ENCODE peak calls at places on chromosomes 11 and 22, in nine cellular contexts. U is Caco-2, T is kidney, F is GM23338, N is Panc1, M is AG04449, L is HL-60, D is thoracic aorta, S is endodermal cell. P is an unnamed sample.

GRCh38 chr11:6210274-6210955 is 5.1 kb downstream of the C11orf42 start:
- DNase-seq in U (no peak), T (no peak), F (no peak), N (no peak), M (peak), L (no peak), D (no peak), S (no peak), P (no peak)

GRCh38 chr22:29511126-29511854 is 31.3 kb downstream of the NEFH start:
- DNase-seq in U (no peak), T (no peak), F (no peak), N (no peak), M (no peak), L (no peak), D (no peak), S (no peak), P (no peak)

GRCh38 chr11:58685973-58686720 is 45.6 kb downstream of the GLYAT start:
- DNase-seq in U (no peak), T (no peak), F (no peak), N (no peak), M (no peak), L (no peak), D (no peak), S (no peak), P (no peak)

GRCh38 chr11:113697075-113697474 is 9.0 kb downstream of the TMPRSS5 start:
- DNase-seq in U (no peak), T (no peak), F (no peak), N (no peak), M (no peak), L (no peak), D (no peak), S (no peak), P (no peak)

GRCh38 chr11:27347949-27348879 is 14.8 kb downstream of the CCDC34 start:
- DNase-seq in U (no peak), T (no peak), F (peak), N (no peak), M (no peak), L (no peak), D (no peak), S (no peak), P (no peak)

GRCh38 chr22:42072606-42073330 is 1.3 kb upstream of the PHETA2 start:
- DNase-seq in U (peak), T (no peak), F (no peak), N (no peak), M (no peak), L (no peak), D (no peak), S (no peak), P (no peak)

GRCh38 chr22:21937041-21937820 is 15.4 kb downstream of the PPM1F start:
- DNase-seq in U (no peak), T (no peak), F (no peak), N (no peak), M (no peak), L (peak), D (no peak), S (no peak), P (no peak)

GRCh38 chr22:37030560-37031281 is 11.2 kb downstream of the MPST start:
- DNase-seq in U (no peak), T (peak), F (no peak), N (no peak), M (no peak), L (no peak), D (no peak), S (peak), P (no peak)

GRCh38 chr11:110469101-110469500 is 39.4 kb downstream of the FDX1 start:
- DNase-seq in U (no peak), T (no peak), F (no peak), N (no peak), M (no peak), L (no peak), D (no peak), S (no peak), P (no peak)

GRCh38 chr22:19178065-19178658 is 374 bp downstream of the SLC25A1 start:
- DNase-seq in U (peak), T (peak), F (peak), N (no peak), M (no peak), L (peak), D (no peak), S (peak), P (no peak)

GRCh38 chr11:71499125-71499524 is 27.9 kb upstream of the KRTAP5-7 start:
- DNase-seq in U (no peak), T (no peak), F (no peak), N (no peak), M (no peak), L (peak), D (no peak), S (no peak), P (no peak)

GRCh38 chr11:118607401-118608267 is at the start of gene PHLDB1:
- DNase-seq in U (peak), T (peak), F (peak), N (no peak), M (no peak), L (peak), D (no peak), S (peak), P (no peak)

GRCh38 chr11:218815-219593 is 11.5 kb downstream of the RIC8A start:
- DNase-seq in U (no peak), T (no peak), F (no peak), N (no peak), M (no peak), L (no peak), D (no peak), S (peak), P (no peak)

GRCh38 chr11:23310276-23310675 is 450.0 kb upstream of the CCDC179 start:
- DNase-seq in U (no peak), T (no peak), F (no peak), N (no peak), M (no peak), L (no peak), D (no peak), S (no peak), P (no peak)

GRCh38 chr22:27997538-27997937 is 78.5 kb upstream of the PITPNB start:
- DNase-seq in U (no peak), T (peak), F (no peak), N (no peak), M (no peak), L (no peak), D (no peak), S (no peak), P (no peak)

GRCh38 chr22:30326704-30327362 is at the start of gene TBC1D10A:
- DNase-seq in U (peak), T (peak), F (peak), N (no peak), M (no peak), L (peak), D (peak), S (peak), P (no peak)

DNA sequence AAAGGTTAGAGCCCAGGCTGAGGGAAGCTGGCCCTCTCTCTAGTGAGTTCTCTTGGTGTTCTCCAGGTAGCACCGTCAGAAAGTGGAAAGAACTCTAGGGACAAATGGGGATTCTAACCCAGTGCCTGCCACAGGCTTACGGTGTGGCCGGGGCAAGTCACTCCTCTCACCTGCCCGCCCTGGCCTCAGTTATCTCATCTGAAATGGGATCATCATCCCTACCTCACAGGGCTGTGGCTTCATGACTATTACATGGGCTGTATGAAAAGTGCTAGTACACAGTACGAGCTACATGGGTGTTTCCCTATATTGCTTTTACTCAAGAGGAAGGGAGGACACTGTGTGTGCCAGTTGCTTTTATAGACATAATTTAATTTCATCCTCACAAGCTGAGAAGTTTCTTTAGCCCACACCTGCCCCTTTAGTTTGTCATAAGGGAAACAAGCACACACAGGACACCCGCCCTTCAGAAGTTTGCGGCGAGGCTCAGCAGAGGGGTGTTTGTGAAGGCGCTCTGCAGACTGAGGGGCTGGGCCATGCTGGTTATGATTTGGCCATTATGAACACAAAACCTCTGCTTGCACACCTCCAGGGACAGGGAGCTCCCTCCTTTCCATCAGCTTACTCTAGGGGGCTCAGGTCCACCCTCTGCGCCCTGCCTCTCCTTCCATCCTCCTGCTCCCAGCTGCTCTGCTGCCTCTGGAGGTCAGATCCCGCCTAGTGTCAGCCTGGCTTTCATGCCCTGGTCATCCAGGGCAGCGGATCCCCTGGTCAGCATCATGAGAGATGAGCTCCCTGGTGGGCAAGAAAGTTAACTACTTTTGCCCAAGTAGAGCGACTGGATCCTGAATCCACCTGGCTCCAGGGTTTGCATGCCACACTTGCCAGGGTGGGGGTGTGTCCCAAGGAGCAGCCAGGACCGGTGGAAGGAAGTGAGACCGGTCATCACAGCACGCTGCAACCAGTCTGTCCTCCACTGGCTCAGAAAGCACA is 1.2 kb downstream of the KLHL35 start:
- DNase-seq in U (no peak), T (no peak), F (peak), N (no peak), M (no peak), L (no peak), D (no peak), S (peak), P (no peak)
- TF ChIP-seq CTCF in U (peak), T (no peak), F (peak), N (no peak), M (no peak), L (no peak), D (no peak), S (peak), P (no peak)

GRCh38 chr22:24503137-24503850 is 8.2 kb downstream of the UPB1 start:
- DNase-seq in U (peak), T (peak), F (peak), N (no peak), M (no peak), L (peak), D (no peak), S (peak), P (no peak)
- H3K4me3 ChIP-seq in U (no peak), T (no peak), F (no peak), N (no peak), M (no peak), L (no peak), D (no peak), S (no peak), P (no peak)

DNA sequence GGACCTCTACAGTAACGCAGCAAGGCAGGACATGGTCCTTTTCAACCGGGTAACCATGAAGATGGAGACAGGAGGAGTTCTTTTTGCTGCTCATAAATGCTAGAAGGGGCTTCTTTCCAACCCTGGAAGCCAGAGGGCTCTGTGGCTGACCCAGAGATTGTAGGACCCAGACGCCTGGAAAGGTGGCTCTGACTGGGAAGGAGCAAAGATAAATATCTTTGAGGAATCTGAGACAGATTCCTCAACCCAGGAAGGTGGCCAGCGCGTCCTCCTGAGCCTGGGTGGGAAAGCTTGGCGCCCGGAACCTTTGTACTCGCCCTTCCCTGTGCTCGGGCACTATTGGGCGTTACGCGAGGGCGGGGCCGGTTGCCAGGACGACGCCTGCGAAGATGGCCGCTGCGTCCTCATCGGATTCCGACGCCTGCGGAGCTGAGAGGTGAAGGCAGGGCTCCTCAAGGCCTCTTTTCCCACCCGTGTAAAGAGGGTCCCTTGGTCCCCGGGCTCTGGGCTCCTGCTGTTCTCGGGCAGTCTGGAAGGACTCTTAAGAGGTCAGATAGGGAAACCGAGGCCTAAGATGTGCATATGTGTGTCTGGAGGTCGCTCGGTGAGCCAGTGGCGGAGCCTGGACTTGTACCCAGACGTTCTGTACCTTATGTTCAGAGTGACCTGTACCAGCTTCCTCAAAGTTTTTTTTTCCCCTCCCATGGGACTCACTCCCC is at the start of gene BBS1:
- DNase-seq in U (peak), T (peak), F (peak), N (peak), M (peak), L (peak), D (peak), S (peak), P (peak)
- TF ChIP-seq CTCF in U (no peak), T (no peak), F (no peak), N (no peak), M (no peak), L (no peak), D (no peak), S (no peak), P (no peak)

DNA sequence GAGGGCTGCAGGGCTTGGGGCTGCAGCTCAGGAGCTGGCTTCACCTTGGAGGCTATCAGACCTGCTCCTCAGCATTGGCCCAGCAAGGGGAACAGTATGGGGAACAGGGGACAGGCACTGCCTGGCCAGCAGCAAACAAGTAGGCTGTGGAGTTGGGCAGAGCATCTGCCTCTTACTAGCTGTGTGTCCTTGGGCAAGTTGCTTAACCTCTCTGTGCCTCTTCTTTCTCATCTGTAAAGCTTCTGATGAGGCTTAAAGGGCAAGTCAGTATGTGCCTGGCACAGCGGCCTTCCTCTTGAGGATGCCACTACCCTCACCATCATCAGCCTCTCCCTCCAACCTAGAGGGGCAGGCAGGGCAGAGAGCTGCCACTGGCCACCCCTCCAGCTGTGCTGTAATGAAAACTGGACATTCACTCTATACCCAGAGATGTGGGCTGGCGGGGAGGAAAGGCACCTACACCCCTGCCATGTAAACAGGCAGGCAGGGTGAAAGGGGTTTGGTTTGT is 7.5 kb upstream of the CDKN1C start:
- DNase-seq in U (no peak), T (no peak), F (no peak), N (no peak), M (no peak), L (no peak), D (no peak), S (no peak), P (no peak)
- H3K4me3 ChIP-seq in U (no peak), T (no peak), F (peak), N (peak), M (peak), L (no peak), D (peak), S (peak), P (peak)

GRCh38 chr11:64007629-64008282 is 21.5 kb downstream of the OTUB1 start:
- DNase-seq in U (no peak), T (peak), F (peak), N (no peak), M (no peak), L (no peak), D (no peak), S (peak), P (no peak)
- TF ChIP-seq CTCF in U (no peak), T (no peak), F (no peak), N (no peak), M (no peak), L (no peak), D (peak), S (peak), P (no peak)

DNA sequence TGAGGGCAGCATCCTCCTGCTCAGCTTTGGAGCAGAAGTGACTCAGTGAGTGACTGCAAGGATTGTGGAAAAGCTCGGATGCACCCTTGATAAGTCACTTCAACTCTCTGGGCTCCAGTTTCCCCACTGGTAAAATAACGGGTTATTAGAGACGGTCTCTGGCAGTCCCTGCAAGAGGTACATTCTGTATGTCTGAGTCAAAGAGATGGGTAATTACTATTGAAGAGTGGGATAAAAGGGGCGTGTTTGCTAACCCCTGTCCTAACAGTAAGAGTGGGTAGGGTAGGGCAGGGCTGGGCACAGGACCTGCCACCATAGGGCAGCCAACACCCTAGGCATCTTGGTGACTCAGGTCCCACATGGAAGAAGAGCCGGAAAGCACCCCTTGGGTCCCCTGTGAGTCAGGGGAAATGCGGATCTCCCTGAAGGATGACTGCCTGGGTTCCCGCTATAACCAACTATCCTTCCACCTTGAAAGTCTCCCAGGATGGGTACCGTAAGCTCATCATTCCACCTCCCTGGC is 7.3 kb upstream of the AHNAK start:
- DNase-seq in U (no peak), T (no peak), F (no peak), N (peak), M (peak), L (no peak), D (no peak), S (peak), P (no peak)
- H3K4me3 ChIP-seq in U (no peak), T (no peak), F (peak), N (peak), M (peak), L (no peak), D (peak), S (no peak), P (peak)

GRCh38 chr11:10693509-10694071 is at the start of gene IRAG1:
- DNase-seq in U (no peak), T (peak), F (peak), N (no peak), M (peak), L (no peak), D (peak), S (no peak), P (no peak)

GRCh38 chr11:10695821-10696220 is 2.3 kb upstream of the IRAG1 start:
- DNase-seq in U (no peak), T (no peak), F (no peak), N (no peak), M (no peak), L (no peak), D (no peak), S (no peak), P (no peak)

GRCh38 chr11:10692716-10693115 is 839 bp downstream of the IRAG1 start:
- DNase-seq in U (no peak), T (no peak), F (no peak), N (no peak), M (no peak), L (no peak), D (no peak), S (no peak), P (no peak)

GRCh38 chr11:10696797-10697620 is 3.5 kb upstream of the IRAG1 start:
- DNase-seq in U (no peak), T (no peak), F (no peak), N (no peak), M (no peak), L (no peak), D (no peak), S (no peak), P (no peak)

DNA sequence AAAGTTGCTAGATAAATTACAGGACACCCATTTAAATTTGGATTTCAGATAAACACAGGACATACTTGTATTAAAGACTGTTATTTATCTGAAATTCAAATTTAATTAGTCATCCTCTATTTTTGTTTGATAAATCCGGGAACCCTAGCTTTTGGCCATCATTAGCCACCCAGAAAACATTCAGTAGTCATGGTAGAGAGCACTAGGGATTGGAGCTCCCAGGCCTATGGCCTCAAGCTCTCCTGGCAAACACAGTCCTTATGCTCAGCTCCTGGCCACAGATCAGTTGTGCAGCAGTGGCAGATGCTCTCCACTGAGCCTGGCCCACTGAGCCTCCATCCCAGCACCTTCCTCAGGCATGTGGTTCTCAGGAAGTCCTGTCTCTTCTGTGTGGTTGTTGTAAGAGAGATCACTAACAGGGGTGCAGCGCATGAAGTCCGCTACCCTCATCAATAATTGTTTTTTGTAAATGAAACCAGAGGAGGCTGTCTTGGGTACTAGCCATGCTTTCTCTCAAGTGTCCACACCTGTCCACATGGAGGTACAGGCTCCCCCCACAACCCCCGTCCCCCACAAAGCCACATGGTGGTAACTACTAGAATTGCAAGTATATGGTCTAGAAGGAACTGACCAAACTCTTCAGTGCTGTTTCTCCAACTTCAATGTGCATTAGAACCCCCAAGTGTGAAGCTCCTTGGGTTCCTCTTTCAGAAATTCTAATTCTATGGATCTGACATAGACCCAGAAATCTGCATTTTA is 1.1 kb upstream of the IRAG1 start:
- DNase-seq in U (no peak), T (no peak), F (no peak), N (no peak), M (peak), L (no peak), D (no peak), S (no peak), P (no peak)
- TF ChIP-seq CTCF in U (no peak), T (no peak), F (no peak), N (no peak), M (no peak), L (no peak), D (no peak), S (peak), P (no peak)